ENCODE peak calls at places on chromosomes 2 and 18, in four cellular contexts. D is GF-D8, Y is endothelial cell of umbilical vein, Q is EH. W is an unnamed sample.

GRCh38 chr2:71454221-71455010 is 1.1 kb downstream of the DYSF start:
- DNase-seq in Y (no peak), D (no peak), Q (no peak), W (no peak)

GRCh38 chr2:69685321-69686048 is 41.9 kb upstream of the AAK1 start:
- DNase-seq in D (no peak), Q (peak), Y (peak), W (no peak)

GRCh38 chr2:68943581-68944568 is 8.8 kb downstream of the GKN2 start:
- DNase-seq in Q (peak), Y (peak), D (no peak), W (peak)

GRCh38 chr2:1140389-1141003 is 189.8 kb downstream of the SNTG2 start:
- DNase-seq in D (no peak), Y (no peak), Q (peak), W (no peak)

GRCh38 chr2:607709-608108 is 69.5 kb downstream of the TMEM18 start:
- DNase-seq in D (no peak), Y (no peak), Q (no peak), W (no peak)

GRCh38 chr2:15645720-15646385 is 54.2 kb downstream of the DDX1 start:
- DNase-seq in Y (no peak), Q (no peak), D (no peak), W (peak)

GRCh38 chr2:62287895-62288589 is 92.1 kb downstream of the B3GNT2 start:
- DNase-seq in Q (peak), D (no peak), Y (no peak), W (peak)

GRCh38 chr2:151638188-151638933 is 95.9 kb downstream of the NEB start:
- DNase-seq in Y (peak), D (no peak), Q (no peak), W (no peak)

GRCh38 chr2:66827851-66828250 is 392.9 kb downstream of the MEIS1 start:
- DNase-seq in D (no peak), Q (no peak), Y (no peak), W (no peak)

GRCh38 chr2:63048367-63049171 is 2.1 kb upstream of the OTX1 start:
- DNase-seq in D (no peak), Q (no peak), Y (peak), W (no peak)

GRCh38 chr18:54149078-54149697 is 75.3 kb downstream of the MBD2 start:
- DNase-seq in Y (peak), D (no peak), Q (peak), W (peak)

GRCh38 chr2:46010925-46011490 is 286.2 kb upstream of the EPAS1 start:
- DNase-seq in Q (peak), D (no peak), Y (peak), W (peak)

GRCh38 chr2:140351692-140352091 is 1571.5 kb upstream of the NXPH2 start:
- DNase-seq in D (no peak), Q (no peak), Y (no peak), W (no peak)

W was measured in dermis microvascular lymphatic vessel endothelial cell.